ENCODE peak calls at places on chromosomes 5 and 9, in seven cellular contexts. One of them, this sample, is unnamed.

GRCh38 chr9:4298255-4299005 is 1.4 kb downstream of the GLIS3 start:
- DNase-seq in K562: no peak
- DNase-seq in HCT116: no peak
- DNase-seq in HepG2: no peak
- DNase-seq in GM12878: no peak
- DNase-seq in H1: no peak
- DNase-seq in SK-N-SH: peak
- DNase-seq in this sample: peak

GRCh38 chr5:158522761-158523160 is 577.0 kb downstream of the EBF1 start:
- DNase-seq in GM12878: no peak
- DNase-seq in K562: no peak
- DNase-seq in HepG2: no peak
- DNase-seq in SK-N-SH: no peak
- DNase-seq in H1: no peak
- DNase-seq in HCT116: no peak
- DNase-seq in this sample: no peak

GRCh38 chr9:127344373-127344995 is 52.5 kb upstream of the SLC2A8 start:
- DNase-seq in K562: no peak
- DNase-seq in HCT116: no peak
- DNase-seq in SK-N-SH: no peak
- DNase-seq in H1: no peak
- DNase-seq in HepG2: no peak
- DNase-seq in GM12878: no peak
- DNase-seq in this sample: no peak

GRCh38 chr9:37331871-37332270 is 90.6 kb upstream of the GRHPR start:
- DNase-seq in H1: no peak
- DNase-seq in K562: no peak
- DNase-seq in HCT116: no peak
- DNase-seq in HepG2: no peak
- DNase-seq in GM12878: no peak
- DNase-seq in SK-N-SH: no peak
- DNase-seq in this sample: no peak

GRCh38 chr5:63822633-63823032 is 139.6 kb downstream of the HTR1A start:
- DNase-seq in H1: no peak
- DNase-seq in HepG2: no peak
- DNase-seq in SK-N-SH: no peak
- DNase-seq in K562: no peak
- DNase-seq in GM12878: no peak
- DNase-seq in HCT116: no peak
- DNase-seq in this sample: no peak

GRCh38 chr5:151222769-151223446 is 984 bp downstream of the CCDC69 start:
- DNase-seq in HepG2: no peak
- DNase-seq in H1: no peak
- DNase-seq in SK-N-SH: no peak
- DNase-seq in GM12878: no peak
- DNase-seq in K562: peak
- DNase-seq in HCT116: no peak
- DNase-seq in this sample: no peak

GRCh38 chr9:130029223-130029583 is 13.8 kb downstream of the FNBP1 start:
- DNase-seq in H1: no peak
- DNase-seq in HCT116: no peak
- DNase-seq in SK-N-SH: no peak
- DNase-seq in GM12878: no peak
- DNase-seq in K562: no peak
- DNase-seq in HepG2: no peak
- DNase-seq in this sample: no peak

GRCh38 chr9:8703904-8704303 is 904.3 kb upstream of the DMAC1 start:
- DNase-seq in SK-N-SH: no peak
- DNase-seq in H1: no peak
- DNase-seq in K562: no peak
- DNase-seq in HepG2: no peak
- DNase-seq in HCT116: no peak
- DNase-seq in GM12878: no peak
- DNase-seq in this sample: no peak

GRCh38 chr5:156051972-156052371 is 275.0 kb upstream of the SGCD start:
- DNase-seq in GM12878: no peak
- DNase-seq in H1: peak
- DNase-seq in SK-N-SH: no peak
- DNase-seq in HepG2: no peak
- DNase-seq in HCT116: no peak
- DNase-seq in K562: no peak
- DNase-seq in this sample: no peak

GRCh38 chr9:129138476-129139232 is 27.4 kb downstream of the PTPA start:
- DNase-seq in HepG2: no peak
- DNase-seq in K562: no peak
- DNase-seq in H1: no peak
- DNase-seq in HCT116: no peak
- DNase-seq in GM12878: no peak
- DNase-seq in SK-N-SH: no peak
- DNase-seq in this sample: peak

GRCh38 chr5:138748630-138749081 is 4.6 kb upstream of the CTNNA1 start:
- DNase-seq in H1: no peak
- DNase-seq in HepG2: no peak
- DNase-seq in GM12878: no peak
- DNase-seq in SK-N-SH: no peak
- DNase-seq in HCT116: no peak
- DNase-seq in K562: no peak
- DNase-seq in this sample: no peak

GRCh38 chr5:73433982-73434342 is 14.6 kb downstream of the FOXD1 start:
- DNase-seq in SK-N-SH: no peak
- DNase-seq in K562: no peak
- DNase-seq in H1: no peak
- DNase-seq in HCT116: no peak
- DNase-seq in GM12878: no peak
- DNase-seq in HepG2: no peak
- DNase-seq in this sample: no peak

GRCh38 chr9:122827759-122828090 is 663 bp downstream of the PDCL start:
- DNase-seq in H1: no peak
- DNase-seq in GM12878: no peak
- DNase-seq in HepG2: no peak
- DNase-seq in SK-N-SH: no peak
- DNase-seq in K562: no peak
- DNase-seq in HCT116: no peak
- DNase-seq in this sample: no peak

GRCh38 chr9:35729700-35730485 is 2.1 kb downstream of the TLN1 start:
- DNase-seq in HepG2: peak
- DNase-seq in K562: peak
- DNase-seq in HCT116: peak
- DNase-seq in SK-N-SH: peak
- DNase-seq in H1: no peak
- DNase-seq in GM12878: no peak
- DNase-seq in this sample: peak

GRCh38 chr5:131109540-131110255 is 55.4 kb downstream of the HINT1 start:
- DNase-seq in K562: peak
- DNase-seq in SK-N-SH: peak
- DNase-seq in HepG2: peak
- DNase-seq in H1: no peak
- DNase-seq in GM12878: peak
- DNase-seq in HCT116: peak
- DNase-seq in this sample: peak

GRCh38 chr5:32020271-32020670 is 153.8 kb downstream of the GOLPH3 start:
- DNase-seq in HCT116: no peak
- DNase-seq in K562: no peak
- DNase-seq in GM12878: peak
- DNase-seq in H1: no peak
- DNase-seq in HepG2: no peak
- DNase-seq in SK-N-SH: no peak
- DNase-seq in this sample: no peak

GRCh38 chr5:152546493-152546892 is 141.4 kb upstream of the NMUR2 start:
- DNase-seq in H1: no peak
- DNase-seq in HepG2: no peak
- DNase-seq in K562: no peak
- DNase-seq in GM12878: no peak
- DNase-seq in HCT116: no peak
- DNase-seq in SK-N-SH: no peak
- DNase-seq in this sample: no peak

GRCh38 chr5:106127341-106127781 is 1543.4 kb downstream of the EFNA5 start:
- DNase-seq in SK-N-SH: no peak
- DNase-seq in K562: no peak
- DNase-seq in GM12878: peak
- DNase-seq in HCT116: no peak
- DNase-seq in HepG2: no peak
- DNase-seq in H1: no peak
- DNase-seq in this sample: no peak

GRCh38 chr5:179178016-179178575 is 117.9 kb downstream of the ZNF354C start:
- DNase-seq in GM12878: no peak
- DNase-seq in HCT116: no peak
- DNase-seq in SK-N-SH: no peak
- DNase-seq in H1: no peak
- DNase-seq in K562: no peak
- DNase-seq in HepG2: no peak
- DNase-seq in this sample: no peak

GRCh38 chr5:179180061-179180460 is 119.9 kb downstream of the ZNF354C start:
- DNase-seq in GM12878: no peak
- DNase-seq in K562: no peak
- DNase-seq in SK-N-SH: no peak
- DNase-seq in HCT116: no peak
- DNase-seq in H1: no peak
- DNase-seq in HepG2: no peak
- DNase-seq in this sample: no peak

GRCh38 chr5:179176571-179177230 is 116.5 kb downstream of the ZNF354C start:
- DNase-seq in HepG2: no peak
- DNase-seq in H1: no peak
- DNase-seq in HCT116: no peak
- DNase-seq in K562: no peak
- DNase-seq in SK-N-SH: no peak
- DNase-seq in GM12878: no peak
- DNase-seq in this sample: no peak

GRCh38 chr5:179171816-179172745 is 111.9 kb downstream of the ZNF354C start:
- DNase-seq in GM12878: no peak
- DNase-seq in SK-N-SH: no peak
- DNase-seq in HCT116: no peak
- DNase-seq in HepG2: no peak
- DNase-seq in K562: no peak
- DNase-seq in H1: no peak
- DNase-seq in this sample: no peak

DNA sequence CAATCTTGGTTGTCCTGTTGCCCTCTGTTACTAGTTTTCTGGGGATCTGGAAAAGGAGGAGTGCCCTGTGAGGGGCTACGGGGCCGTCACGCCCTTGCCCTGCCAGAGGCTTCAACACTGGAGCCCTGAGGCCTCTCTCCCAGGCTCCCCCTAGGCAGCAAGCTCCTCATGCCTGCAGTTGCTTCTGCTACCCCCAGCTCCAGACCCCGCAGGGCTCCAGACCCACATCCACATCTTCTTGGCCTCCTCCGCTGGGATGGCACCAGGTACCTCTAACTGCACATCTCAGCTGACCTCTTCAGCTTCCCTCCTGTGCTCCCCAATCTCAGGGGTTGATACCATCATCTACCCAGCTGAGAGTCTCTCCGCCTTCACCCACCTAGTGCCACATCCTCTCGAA is 116.0 kb downstream of the ZNF354C start:
- DNase-seq in HepG2: no peak
- DNase-seq in SK-N-SH: no peak
- DNase-seq in H1: no peak
- DNase-seq in HCT116: no peak
- DNase-seq in GM12878: no peak
- DNase-seq in K562: no peak
- DNase-seq in this sample: no peak
- TF ChIP-seq JUND in HepG2: no peak
- TF ChIP-seq JUND in SK-N-SH: no peak
- TF ChIP-seq JUND in H1: no peak
- TF ChIP-seq JUND in HCT116: no peak
- TF ChIP-seq JUND in GM12878: no peak
- TF ChIP-seq JUND in K562: no peak
- TF ChIP-seq JUND in this sample: no peak

DNA sequence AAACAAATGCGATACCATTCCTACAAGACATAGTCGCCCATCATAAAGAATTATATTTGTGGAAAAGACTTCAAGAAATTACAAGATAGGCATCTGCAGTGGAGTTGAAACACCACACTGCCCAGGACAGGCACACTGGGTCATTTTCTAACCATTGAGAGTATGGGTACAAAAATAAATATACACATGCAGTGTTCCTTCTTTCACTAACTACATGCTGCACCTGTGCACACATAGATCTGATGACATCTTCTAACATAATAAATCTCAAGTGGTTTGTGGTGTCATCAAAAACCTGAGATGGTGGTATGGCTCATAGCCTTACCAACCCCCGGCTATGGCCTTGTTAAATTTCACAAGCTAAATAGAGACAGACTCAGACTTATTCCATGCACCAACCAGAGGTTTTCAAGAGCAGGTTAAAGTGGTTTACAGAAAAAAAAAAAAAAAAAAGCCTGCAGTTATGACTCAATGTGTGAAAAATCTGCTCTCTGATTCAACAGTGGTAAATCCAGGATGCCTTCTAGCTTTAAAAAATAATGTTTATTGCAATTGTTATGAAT is 12.4 kb upstream of the NFIB start:
- DNase-seq in K562: no peak
- DNase-seq in HepG2: no peak
- DNase-seq in H1: no peak
- DNase-seq in GM12878: no peak
- DNase-seq in HCT116: no peak
- DNase-seq in SK-N-SH: no peak
- DNase-seq in this sample: no peak
- TF ChIP-seq JUND in K562: no peak
- TF ChIP-seq JUND in HepG2: no peak
- TF ChIP-seq JUND in H1: no peak
- TF ChIP-seq JUND in GM12878: no peak
- TF ChIP-seq JUND in HCT116: no peak
- TF ChIP-seq JUND in SK-N-SH: peak
- TF ChIP-seq JUND in this sample: no peak

GRCh38 chr9:21598749-21599148 is 116.6 kb upstream of the IFNE start:
- DNase-seq in K562: no peak
- DNase-seq in SK-N-SH: no peak
- DNase-seq in H1: no peak
- DNase-seq in HepG2: no peak
- DNase-seq in HCT116: no peak
- DNase-seq in GM12878: no peak
- DNase-seq in this sample: no peak
- TF ChIP-seq JUND in K562: no peak
- TF ChIP-seq JUND in SK-N-SH: no peak
- TF ChIP-seq JUND in H1: no peak
- TF ChIP-seq JUND in HepG2: no peak
- TF ChIP-seq JUND in HCT116: no peak
- TF ChIP-seq JUND in GM12878: no peak
- TF ChIP-seq JUND in this sample: no peak

GRCh38 chr9:121767176-121767769 is 115.8 kb downstream of the DAB2IP start:
- DNase-seq in GM12878: no peak
- DNase-seq in SK-N-SH: no peak
- DNase-seq in HCT116: no peak
- DNase-seq in HepG2: no peak
- DNase-seq in K562: no peak
- DNase-seq in H1: no peak
- DNase-seq in this sample: no peak

GRCh38 chr9:121766081-121766683 is 114.7 kb downstream of the DAB2IP start:
- DNase-seq in K562: no peak
- DNase-seq in H1: no peak
- DNase-seq in HepG2: no peak
- DNase-seq in SK-N-SH: no peak
- DNase-seq in HCT116: no peak
- DNase-seq in GM12878: no peak
- DNase-seq in this sample: no peak

GRCh38 chr9:121769939-121770338 is 118.5 kb downstream of the DAB2IP start:
- DNase-seq in HepG2: no peak
- DNase-seq in SK-N-SH: no peak
- DNase-seq in GM12878: no peak
- DNase-seq in HCT116: no peak
- DNase-seq in K562: no peak
- DNase-seq in H1: no peak
- DNase-seq in this sample: no peak

GRCh38 chr9:121770415-121771273 is 119.2 kb downstream of the DAB2IP start:
- DNase-seq in HCT116: no peak
- DNase-seq in H1: no peak
- DNase-seq in K562: no peak
- DNase-seq in GM12878: no peak
- DNase-seq in HepG2: no peak
- DNase-seq in SK-N-SH: no peak
- DNase-seq in this sample: no peak

GRCh38 chr9:121768416-121769015 is 117.1 kb downstream of the DAB2IP start:
- DNase-seq in GM12878: no peak
- DNase-seq in HCT116: no peak
- DNase-seq in HepG2: no peak
- DNase-seq in H1: no peak
- DNase-seq in K562: no peak
- DNase-seq in SK-N-SH: no peak
- DNase-seq in this sample: no peak
- TF ChIP-seq JUND in GM12878: no peak
- TF ChIP-seq JUND in HCT116: no peak
- TF ChIP-seq JUND in HepG2: no peak
- TF ChIP-seq JUND in H1: no peak
- TF ChIP-seq JUND in K562: no peak
- TF ChIP-seq JUND in SK-N-SH: no peak
- TF ChIP-seq JUND in this sample: no peak